ENCODE peak calls at places on chromosomes 13 and 19, in seven cellular contexts. Q is hepatocyte, X is cardiac muscle cell, F is mucosa of descending colon, S is fibroblast of mammary gland, A is B cell, E is glutamatergic neuron. H is an unnamed sample.

GRCh38 chr13:77184455-77184854 is 142.4 kb downstream of the MYCBP2 start:
- DNase-seq in F (no peak), S (no peak), X (no peak), A (peak; percentile 33), Q (no peak), E (no peak), H (no peak)

GRCh38 chr19:33067121-33067520 is 2.4 kb upstream of the RHPN2 start:
- DNase-seq in S (no peak), E (no peak), F (no peak), A (no peak), Q (no peak), X (no peak), H (no peak)

GRCh38 chr19:3115916-3116602 is 19.8 kb upstream of the GNA15 start:
- DNase-seq in E (no peak), A (no peak), Q (no peak), F (no peak), X (no peak), S (no peak), H (no peak)

GRCh38 chr13:100517135-100517534 is 71.5 kb downstream of the GGACT start:
- DNase-seq in A (no peak), X (no peak), E (no peak), F (peak; percentile 70), S (no peak), Q (peak; percentile 66), H (no peak)

GRCh38 chr19:6733338-6734095 is 3.9 kb downstream of the GPR108 start:
- DNase-seq in X (no peak), E (no peak), A (peak; percentile 32), S (no peak), Q (no peak), F (no peak), H (no peak)

GRCh38 chr13:111897846-111898215 is 169.1 kb upstream of the SOX1 start:
- DNase-seq in S (no peak), A (no peak), F (no peak), E (no peak), Q (no peak), X (no peak), H (no peak)

GRCh38 chr13:110275931-110276552 is 30.9 kb downstream of the COL4A1 start:
- DNase-seq in Q (no peak), X (no peak), A (no peak), S (peak; percentile 78), F (no peak), E (no peak), H (no peak)

GRCh38 chr13:103663996-103664395 is 597.8 kb upstream of the SLC10A2 start:
- DNase-seq in E (no peak), Q (no peak), S (no peak), F (no peak), X (no peak), A (no peak), H (no peak)

GRCh38 chr13:40665754-40666057 is 735 bp downstream of the FOXO1 start:
- DNase-seq in X (no peak), S (no peak), Q (no peak), A (peak; percentile 80), F (no peak), E (peak; percentile 32), H (peak; percentile 56)

GRCh38 chr19:22026687-22027086 is 15.9 kb upstream of the ZNF208 start:
- DNase-seq in A (no peak), S (no peak), F (no peak), X (no peak), E (no peak), Q (no peak), H (no peak)

GRCh38 chr13:102333320-102334181 is 68.3 kb downstream of the FGF14 start:
- DNase-seq in X (no peak), A (no peak), F (no peak), E (no peak), Q (no peak), S (peak; percentile 7), H (no peak)

GRCh38 chr13:111893071-111893606 is 173.8 kb upstream of the SOX1 start:
- DNase-seq in X (peak; percentile 81), Q (peak; percentile 54), F (no peak), A (no peak), S (no peak), E (no peak), H (peak; percentile 77)

GRCh38 chr19:54047626-54048025 is 16.1 kb downstream of the VSTM1 start:
- DNase-seq in X (no peak), F (no peak), A (no peak), Q (no peak), E (no peak), S (peak; percentile 20), H (no peak)

GRCh38 chr13:32639502-32640105 is 53.4 kb downstream of the PDS5B start:
- DNase-seq in F (peak; percentile 81), S (peak; percentile 78), E (peak; percentile 19), A (peak; percentile 28), X (peak; percentile 59), Q (peak; percentile 64), H (peak; percentile 21)

GRCh38 chr13:33692531-33692930 is 125.4 kb upstream of the RFC3 start:
- DNase-seq in E (no peak), S (no peak), X (no peak), F (no peak), Q (no peak), A (no peak), H (no peak)

GRCh38 chr19:2950286-2951124 is 5.7 kb upstream of the ZNF77 start:
- DNase-seq in E (peak; percentile 100), Q (peak; percentile 100), F (peak; percentile 100), X (peak; percentile 100), S (peak; percentile 99), A (peak; percentile 94), H (peak; percentile 100)

GRCh38 chr13:24670927-24671326 is 9.3 kb upstream of the ATP12A start:
- DNase-seq in A (no peak), S (no peak), F (peak; percentile 59), X (peak; percentile 28), E (no peak), Q (peak; percentile 64), H (peak; percentile 30)

GRCh38 chr13:113179374-113180230 is 21.2 kb downstream of the PROZ start:
- DNase-seq in A (no peak), F (no peak), X (peak; percentile 26), E (no peak), S (no peak), Q (no peak), H (no peak)

GRCh38 chr13:43942301-43942700 is 62.6 kb downstream of the LACC1 start:
- DNase-seq in Q (no peak), E (no peak), X (no peak), A (no peak), S (no peak), F (no peak), H (no peak)

GRCh38 chr13:27665333-27665732 is 43.6 kb downstream of the POLR1D start:
- DNase-seq in F (no peak), S (no peak), A (no peak), Q (no peak), X (peak; percentile 34), E (no peak), H (no peak)
- TF ChIP-seq CTCF in F (no peak), S (peak; percentile 24), A (no peak), Q (peak; percentile 14), X (peak; percentile 21), E (no peak), H (no peak)

GRCh38 chr19:10565028-10565566 is 713 bp downstream of the KRI1 start:
- DNase-seq in E (peak; percentile 61), Q (peak; percentile 67), F (peak; percentile 51), X (peak; percentile 50), S (peak; percentile 40), A (peak; percentile 88), H (peak; percentile 48)
- TF ChIP-seq CTCF in E (no peak), Q (peak; percentile 30), F (no peak), X (peak; percentile 45), S (peak; percentile 20), A (no peak), H (no peak)

GRCh38 chr13:97515643-97516042 is 81.7 kb downstream of the RAP2A start:
- DNase-seq in X (no peak), S (no peak), F (no peak), Q (no peak), A (no peak), E (no peak), H (no peak)

DNA sequence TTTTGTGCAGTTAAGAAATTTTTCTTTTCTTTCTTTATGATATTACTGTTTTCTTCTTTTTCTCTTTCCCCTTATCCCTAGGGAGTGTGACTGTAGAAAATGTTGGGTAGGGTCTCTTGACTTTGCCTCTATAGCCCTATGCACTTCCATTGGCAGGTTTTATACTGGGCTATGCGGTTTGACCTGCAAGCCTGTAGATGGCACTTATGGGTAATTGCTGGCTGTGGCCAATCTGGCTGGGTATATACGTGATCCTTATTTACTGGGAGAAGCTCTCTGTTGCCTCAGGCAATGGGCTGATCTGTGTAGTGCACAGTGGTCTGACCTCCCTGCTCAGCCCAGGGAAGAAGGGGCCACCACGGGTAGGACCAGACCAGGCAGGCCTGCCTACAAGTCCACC is 78.8 kb downstream of the RAP2A start:
- DNase-seq in Q (no peak), S (peak; percentile 7), A (no peak), E (no peak), F (no peak), X (no peak), H (no peak)
- TF ChIP-seq CTCF in Q (no peak), S (no peak), A (no peak), E (no peak), F (no peak), X (no peak), H (no peak)

GRCh38 chr13:90968510-90968909 is 379.0 kb upstream of the MIR17HG start:
- DNase-seq in F (no peak), S (peak; percentile 1), E (peak; percentile 68), X (peak; percentile 58), Q (peak; percentile 47), A (no peak), H (peak; percentile 28)
- TF ChIP-seq CTCF in F (no peak), S (peak; percentile 6), E (peak; percentile 45), X (peak; percentile 52), Q (peak; percentile 59), A (no peak), H (peak; percentile 35)